ENCODE peak calls at places on chromosomes 11 and 22, in five cellular contexts. R, X, L, M and H are unnamed samples.
A peak's percentile ranks its signal among the peaks of the same experiment; 100 is the strongest.

GRCh38 chr11:62071408-62071807 is 52.4 kb upstream of the INCENP start:
- DNase-seq in M (no peak), X (no peak), L (no peak), R (no peak), H (no peak)

GRCh38 chr11:60118333-60118732 is 29.9 kb downstream of the MS4A2 start:
- DNase-seq in R (no peak), X (no peak), L (no peak), M (no peak), H (peak; percentile 38)

GRCh38 chr22:21594865-21595452 is 27.4 kb downstream of the UBE2L3 start:
- DNase-seq in M (no peak), L (no peak), X (no peak), R (no peak), H (no peak)

GRCh38 chr11:55652560-55652959 is 4.4 kb downstream of the OR4S2 start:
- DNase-seq in L (no peak), X (no peak), R (no peak), M (no peak), H (no peak)

GRCh38 chr11:116641561-116642045 is 131.2 kb downstream of the BUD13 start:
- DNase-seq in L (peak; percentile 28), X (peak; percentile 59), M (no peak), R (no peak), H (peak; percentile 65)

GRCh38 chr11:127816959-127817358 is 770.4 kb downstream of the ETS1 start:
- DNase-seq in L (no peak), M (no peak), R (no peak), X (no peak), H (no peak)

GRCh38 chr11:721913-722811 is 16.1 kb downstream of the EPS8L2 start:
- DNase-seq in R (no peak), L (peak; percentile 27), X (no peak), M (no peak), H (no peak)

GRCh38 chr11:119764108-119764874 is 35.3 kb upstream of the NECTIN1 start:
- DNase-seq in M (peak; percentile 57), R (no peak), X (peak; percentile 39), L (peak; percentile 49), H (no peak)

GRCh38 chr22:19843107-19843856 is 11.4 kb downstream of the GNB1L start:
- DNase-seq in R (no peak), X (peak; percentile 36), L (no peak), M (no peak), H (no peak)

GRCh38 chr11:65851083-65851579 is 6.8 kb downstream of the CFL1 start:
- DNase-seq in L (no peak), M (no peak), X (no peak), R (no peak), H (no peak)

GRCh38 chr11:63917685-63918523 is 940 bp upstream of the RCOR2 start:
- DNase-seq in X (peak; percentile 89), L (peak; percentile 41), R (no peak), M (no peak), H (peak; percentile 26)